ENCODE peak calls at places on chromosomes 6 and 20, in four cellular contexts. One of them, this sample, is unnamed.

GRCh38 chr20:16069416-16070010 is 503.7 kb downstream of the KIF16B start:
- DNase-seq in IMR-90: no peak
- DNase-seq in CD4-positive, alpha-beta memory T cell: no peak
- DNase-seq in aorta: no peak
- DNase-seq in this sample: no peak

GRCh38 chr20:17227199-17227535 is 327 bp downstream of the PCSK2 start:
- DNase-seq in IMR-90: no peak
- DNase-seq in CD4-positive, alpha-beta memory T cell: no peak
- DNase-seq in aorta: no peak
- DNase-seq in this sample: no peak

GRCh38 chr6:112233864-112234263 is 20.5 kb downstream of the LAMA4 start:
- DNase-seq in IMR-90: peak
- DNase-seq in CD4-positive, alpha-beta memory T cell: no peak
- DNase-seq in aorta: no peak
- DNase-seq in this sample: no peak

GRCh38 chr6:39301606-39302005 is 12.6 kb downstream of the KCNK17 start:
- DNase-seq in IMR-90: no peak
- DNase-seq in CD4-positive, alpha-beta memory T cell: no peak
- DNase-seq in aorta: no peak
- DNase-seq in this sample: no peak

GRCh38 chr6:133447924-133448323 is 206.8 kb downstream of the EYA4 start:
- DNase-seq in IMR-90: peak
- DNase-seq in CD4-positive, alpha-beta memory T cell: no peak
- DNase-seq in aorta: no peak
- DNase-seq in this sample: no peak

GRCh38 chr6:1396952-1397868 is 7.8 kb downstream of the FOXF2 start:
- DNase-seq in IMR-90: peak
- DNase-seq in CD4-positive, alpha-beta memory T cell: peak
- DNase-seq in aorta: no peak
- DNase-seq in this sample: peak

GRCh38 chr6:26534681-26535465 is 3.3 kb upstream of the HMGN4 start:
- DNase-seq in IMR-90: no peak
- DNase-seq in CD4-positive, alpha-beta memory T cell: no peak
- DNase-seq in aorta: no peak
- DNase-seq in this sample: no peak

GRCh38 chr6:43173496-43174262 is 2.6 kb downstream of the SRF start:
- DNase-seq in IMR-90: no peak
- DNase-seq in CD4-positive, alpha-beta memory T cell: no peak
- DNase-seq in aorta: no peak
- DNase-seq in this sample: peak

GRCh38 chr20:41889125-41889870 is 271.1 kb upstream of the CHD6 start:
- DNase-seq in IMR-90: no peak
- DNase-seq in CD4-positive, alpha-beta memory T cell: no peak
- DNase-seq in aorta: no peak
- DNase-seq in this sample: no peak

GRCh38 chr6:80022803-80023202 is 18.4 kb downstream of the TTK start:
- DNase-seq in IMR-90: peak
- DNase-seq in CD4-positive, alpha-beta memory T cell: no peak
- DNase-seq in aorta: no peak
- DNase-seq in this sample: no peak

GRCh38 chr6:165653607-165654006 is 9.4 kb downstream of the PDE10A start:
- DNase-seq in IMR-90: no peak
- DNase-seq in CD4-positive, alpha-beta memory T cell: no peak
- DNase-seq in aorta: no peak
- DNase-seq in this sample: no peak

GRCh38 chr20:3890999-3891929 is 2.1 kb downstream of the PANK2 start:
- DNase-seq in IMR-90: no peak
- DNase-seq in CD4-positive, alpha-beta memory T cell: no peak
- DNase-seq in aorta: no peak
- DNase-seq in this sample: no peak

GRCh38 chr6:127458190-127458589 is 999 bp downstream of the KIAA0408 start:
- DNase-seq in IMR-90: no peak
- DNase-seq in CD4-positive, alpha-beta memory T cell: no peak
- DNase-seq in aorta: no peak
- DNase-seq in this sample: no peak

DNA sequence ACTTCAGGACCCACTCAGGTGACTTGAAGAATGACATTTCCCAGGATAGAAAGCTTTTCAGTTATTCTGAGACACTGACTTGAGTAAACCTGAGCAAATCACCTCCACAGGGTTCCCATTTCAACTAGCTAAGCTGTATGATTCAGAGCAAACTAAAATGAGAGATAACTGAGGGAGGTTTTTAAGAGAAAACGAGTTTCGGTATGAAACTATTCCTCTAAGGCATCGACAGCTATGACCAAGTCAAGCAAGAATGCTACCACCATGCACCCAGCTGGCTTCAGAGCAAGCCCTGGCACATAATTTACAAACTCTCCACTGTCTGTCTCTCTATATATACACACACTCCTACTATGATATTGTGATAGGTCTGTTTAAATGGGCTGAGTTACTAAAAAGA is 75.4 kb downstream of the PERP start:
- DNase-seq in IMR-90: no peak
- DNase-seq in CD4-positive, alpha-beta memory T cell: no peak
- DNase-seq in aorta: no peak
- DNase-seq in this sample: no peak
- H3K27ac ChIP-seq in IMR-90: no peak
- H3K27ac ChIP-seq in CD4-positive, alpha-beta memory T cell: no peak
- H3K27ac ChIP-seq in aorta: no peak
- H3K27ac ChIP-seq in this sample: no peak

GRCh38 chr6:13288481-13288880 is 39.9 kb downstream of the TBC1D7 start:
- DNase-seq in IMR-90: no peak
- DNase-seq in CD4-positive, alpha-beta memory T cell: no peak
- DNase-seq in aorta: no peak
- DNase-seq in this sample: no peak

GRCh38 chr6:13285705-13286104 is 42.6 kb downstream of the TBC1D7 start:
- DNase-seq in IMR-90: no peak
- DNase-seq in CD4-positive, alpha-beta memory T cell: no peak
- DNase-seq in aorta: no peak
- DNase-seq in this sample: no peak

GRCh38 chr6:13286185-13286584 is 42.2 kb downstream of the TBC1D7 start:
- DNase-seq in IMR-90: no peak
- DNase-seq in CD4-positive, alpha-beta memory T cell: no peak
- DNase-seq in aorta: no peak
- DNase-seq in this sample: no peak

GRCh38 chr6:13288969-13289391 is 39.4 kb downstream of the TBC1D7 start:
- DNase-seq in IMR-90: no peak
- DNase-seq in CD4-positive, alpha-beta memory T cell: no peak
- DNase-seq in aorta: no peak
- DNase-seq in this sample: no peak

GRCh38 chr6:13287104-13287503 is 41.2 kb downstream of the TBC1D7 start:
- DNase-seq in IMR-90: no peak
- DNase-seq in CD4-positive, alpha-beta memory T cell: no peak
- DNase-seq in aorta: no peak
- DNase-seq in this sample: no peak
- H3K4me3 ChIP-seq in IMR-90: no peak
- H3K4me3 ChIP-seq in CD4-positive, alpha-beta memory T cell: no peak
- H3K4me3 ChIP-seq in aorta: no peak
- H3K4me3 ChIP-seq in this sample: no peak

GRCh38 chr20:50725722-50726000 is 5.7 kb upstream of the PARD6B start:
- DNase-seq in IMR-90: no peak
- DNase-seq in CD4-positive, alpha-beta memory T cell: no peak
- DNase-seq in aorta: no peak
- DNase-seq in this sample: no peak

GRCh38 chr20:50724112-50724724 is 7.2 kb upstream of the PARD6B start:
- DNase-seq in IMR-90: no peak
- DNase-seq in CD4-positive, alpha-beta memory T cell: no peak
- DNase-seq in aorta: no peak
- DNase-seq in this sample: no peak

GRCh38 chr20:50723672-50724071 is 7.7 kb upstream of the PARD6B start:
- DNase-seq in IMR-90: no peak
- DNase-seq in CD4-positive, alpha-beta memory T cell: no peak
- DNase-seq in aorta: no peak
- DNase-seq in this sample: no peak

GRCh38 chr20:50726955-50727791 is 4.2 kb upstream of the PARD6B start:
- DNase-seq in IMR-90: no peak
- DNase-seq in CD4-positive, alpha-beta memory T cell: no peak
- DNase-seq in aorta: no peak
- DNase-seq in this sample: no peak

GRCh38 chr20:50724851-50725721 is 6.3 kb upstream of the PARD6B start:
- DNase-seq in IMR-90: peak
- DNase-seq in CD4-positive, alpha-beta memory T cell: no peak
- DNase-seq in aorta: peak
- DNase-seq in this sample: no peak
- H3K27ac ChIP-seq in IMR-90: peak
- H3K27ac ChIP-seq in CD4-positive, alpha-beta memory T cell: no peak
- H3K27ac ChIP-seq in aorta: peak
- H3K27ac ChIP-seq in this sample: peak

DNA sequence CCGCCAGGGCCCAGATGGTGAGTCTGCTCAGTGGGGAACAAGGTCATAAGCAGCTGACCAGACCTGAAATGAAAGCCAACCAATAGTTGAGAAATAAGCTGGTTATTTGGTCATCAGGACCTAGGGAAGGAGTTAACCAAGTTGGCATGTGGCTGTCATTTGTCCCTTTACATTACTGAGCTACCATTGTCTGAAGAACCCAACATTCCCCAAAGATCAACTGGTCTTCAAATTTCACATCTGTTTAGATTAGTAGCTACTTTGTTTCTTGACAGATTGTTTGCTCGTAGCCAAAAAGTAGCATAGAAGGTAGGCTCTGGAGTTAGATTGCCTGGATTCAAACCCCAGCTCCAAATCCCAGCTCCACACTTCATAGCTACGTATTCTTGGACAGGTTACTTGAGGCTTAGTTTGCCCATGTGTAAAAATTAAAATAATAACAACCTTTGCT is 1.0 kb downstream of the NFKBIL1 start:
- DNase-seq in IMR-90: no peak
- DNase-seq in CD4-positive, alpha-beta memory T cell: no peak
- DNase-seq in aorta: no peak
- DNase-seq in this sample: no peak
- H3K4me3 ChIP-seq in IMR-90: peak
- H3K4me3 ChIP-seq in CD4-positive, alpha-beta memory T cell: no peak
- H3K4me3 ChIP-seq in aorta: no peak
- H3K4me3 ChIP-seq in this sample: peak

DNA sequence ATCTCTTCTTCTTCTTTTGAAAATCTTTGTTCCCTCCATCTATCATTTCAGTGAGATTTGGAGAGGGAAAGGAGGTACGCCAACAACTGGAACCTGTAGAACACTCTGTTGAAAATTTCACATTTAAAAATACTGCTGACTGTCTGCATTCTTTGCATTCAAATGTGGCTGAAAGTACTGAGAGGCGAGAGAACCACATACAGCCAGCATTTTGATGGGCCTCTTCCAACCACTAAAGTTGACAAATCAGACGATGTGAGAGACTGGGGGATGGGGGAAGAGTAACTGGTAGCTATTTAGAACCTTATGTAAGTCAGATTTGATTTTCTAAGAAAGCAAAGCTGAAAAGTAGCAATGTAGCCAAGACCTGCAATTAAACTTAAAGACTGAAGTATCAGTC is 77.5 kb downstream of the FKBP5 start:
- DNase-seq in IMR-90: peak
- DNase-seq in CD4-positive, alpha-beta memory T cell: peak
- DNase-seq in aorta: no peak
- DNase-seq in this sample: peak
- H3K27ac ChIP-seq in IMR-90: no peak
- H3K27ac ChIP-seq in CD4-positive, alpha-beta memory T cell: peak
- H3K27ac ChIP-seq in aorta: no peak
- H3K27ac ChIP-seq in this sample: no peak

GRCh38 chr6:137234505-137234863 is 15.3 kb upstream of the IFNGR1 start:
- DNase-seq in IMR-90: no peak
- DNase-seq in CD4-positive, alpha-beta memory T cell: peak
- DNase-seq in aorta: no peak
- DNase-seq in this sample: no peak

GRCh38 chr6:137235686-137236085 is 16.5 kb upstream of the IFNGR1 start:
- DNase-seq in IMR-90: no peak
- DNase-seq in CD4-positive, alpha-beta memory T cell: no peak
- DNase-seq in aorta: no peak
- DNase-seq in this sample: no peak

GRCh38 chr6:137231156-137231555 is 12.0 kb upstream of the IFNGR1 start:
- DNase-seq in IMR-90: no peak
- DNase-seq in CD4-positive, alpha-beta memory T cell: no peak
- DNase-seq in aorta: no peak
- DNase-seq in this sample: no peak

GRCh38 chr6:137231895-137232294 is 12.7 kb upstream of the IFNGR1 start:
- DNase-seq in IMR-90: no peak
- DNase-seq in CD4-positive, alpha-beta memory T cell: peak
- DNase-seq in aorta: no peak
- DNase-seq in this sample: no peak

GRCh38 chr6:137233561-137234504 is 14.6 kb upstream of the IFNGR1 start:
- DNase-seq in IMR-90: peak
- DNase-seq in CD4-positive, alpha-beta memory T cell: no peak
- DNase-seq in aorta: no peak
- DNase-seq in this sample: no peak
- H3K4me3 ChIP-seq in IMR-90: no peak
- H3K4me3 ChIP-seq in CD4-positive, alpha-beta memory T cell: no peak
- H3K4me3 ChIP-seq in aorta: no peak
- H3K4me3 ChIP-seq in this sample: no peak

GRCh38 chr6:163327936-163328335 is 86.6 kb upstream of the QKI start:
- DNase-seq in IMR-90: no peak
- DNase-seq in CD4-positive, alpha-beta memory T cell: no peak
- DNase-seq in aorta: no peak
- DNase-seq in this sample: no peak
- H3K27ac ChIP-seq in IMR-90: no peak
- H3K27ac ChIP-seq in CD4-positive, alpha-beta memory T cell: no peak
- H3K27ac ChIP-seq in aorta: no peak
- H3K27ac ChIP-seq in this sample: no peak

This sample was measured in CD8-positive, alpha-beta memory T cell.